ENCODE peak calls at places on chromosomes 6 and 20, in ten cellular contexts. One of them, this sample, is unnamed.

GRCh38 chr6:168736039-168736438 is 295.1 kb downstream of the SMOC2 start:
- DNase-seq in foreskin fibroblast: no peak
- DNase-seq in GM06990: no peak
- DNase-seq in transverse colon: no peak
- DNase-seq in IMR-90: no peak
- DNase-seq in AG04450: no peak
- DNase-seq in CD8-positive, alpha-beta T cell: no peak
- DNase-seq in GM23338: no peak
- DNase-seq in neural progenitor cell: no peak
- DNase-seq in cardiac muscle cell: no peak
- DNase-seq in this sample: no peak

GRCh38 chr20:38601216-38602184 is at the start of gene ARHGAP40:
- DNase-seq in AG04450: no peak
- DNase-seq in neural progenitor cell: peak
- DNase-seq in GM06990: no peak
- DNase-seq in IMR-90: no peak
- DNase-seq in cardiac muscle cell: no peak
- DNase-seq in transverse colon: peak
- DNase-seq in GM23338: peak
- DNase-seq in foreskin fibroblast: no peak
- DNase-seq in CD8-positive, alpha-beta T cell: no peak
- DNase-seq in this sample: peak

GRCh38 chr6:23413327-23414203 is 712.5 kb upstream of the NRSN1 start:
- DNase-seq in foreskin fibroblast: no peak
- DNase-seq in CD8-positive, alpha-beta T cell: no peak
- DNase-seq in neural progenitor cell: no peak
- DNase-seq in transverse colon: no peak
- DNase-seq in GM06990: no peak
- DNase-seq in IMR-90: peak
- DNase-seq in AG04450: peak
- DNase-seq in cardiac muscle cell: peak
- DNase-seq in GM23338: no peak
- DNase-seq in this sample: no peak

GRCh38 chr6:23414204-23414501 is 711.9 kb upstream of the NRSN1 start:
- DNase-seq in foreskin fibroblast: no peak
- DNase-seq in transverse colon: no peak
- DNase-seq in CD8-positive, alpha-beta T cell: no peak
- DNase-seq in neural progenitor cell: no peak
- DNase-seq in AG04450: peak
- DNase-seq in IMR-90: peak
- DNase-seq in GM06990: peak
- DNase-seq in cardiac muscle cell: peak
- DNase-seq in GM23338: peak
- DNase-seq in this sample: no peak

GRCh38 chr6:12866422-12867029 is 150.0 kb downstream of the PHACTR1 start:
- DNase-seq in cardiac muscle cell: no peak
- DNase-seq in transverse colon: no peak
- DNase-seq in CD8-positive, alpha-beta T cell: no peak
- DNase-seq in GM06990: no peak
- DNase-seq in neural progenitor cell: no peak
- DNase-seq in foreskin fibroblast: no peak
- DNase-seq in GM23338: no peak
- DNase-seq in AG04450: no peak
- DNase-seq in IMR-90: no peak
- DNase-seq in this sample: no peak

GRCh38 chr6:111478064-111478476 is 4.9 kb downstream of the REV3L start:
- DNase-seq in neural progenitor cell: no peak
- DNase-seq in CD8-positive, alpha-beta T cell: no peak
- DNase-seq in AG04450: no peak
- DNase-seq in GM06990: no peak
- DNase-seq in cardiac muscle cell: peak
- DNase-seq in foreskin fibroblast: no peak
- DNase-seq in transverse colon: no peak
- DNase-seq in GM23338: no peak
- DNase-seq in IMR-90: peak
- DNase-seq in this sample: no peak

GRCh38 chr6:9140861-9141534 is 705.7 kb upstream of the SLC35B3 start:
- DNase-seq in cardiac muscle cell: no peak
- DNase-seq in CD8-positive, alpha-beta T cell: no peak
- DNase-seq in transverse colon: no peak
- DNase-seq in neural progenitor cell: no peak
- DNase-seq in IMR-90: peak
- DNase-seq in GM06990: no peak
- DNase-seq in foreskin fibroblast: peak
- DNase-seq in AG04450: no peak
- DNase-seq in GM23338: no peak
- DNase-seq in this sample: no peak

GRCh38 chr6:154766288-154766687 is 33.1 kb downstream of the SCAF8 start:
- DNase-seq in IMR-90: no peak
- DNase-seq in GM23338: no peak
- DNase-seq in transverse colon: no peak
- DNase-seq in cardiac muscle cell: peak
- DNase-seq in GM06990: no peak
- DNase-seq in CD8-positive, alpha-beta T cell: no peak
- DNase-seq in foreskin fibroblast: no peak
- DNase-seq in AG04450: no peak
- DNase-seq in neural progenitor cell: no peak
- DNase-seq in this sample: no peak

GRCh38 chr6:149483849-149484635 is 772 bp downstream of the ZC3H12D start:
- DNase-seq in GM06990: no peak
- DNase-seq in IMR-90: no peak
- DNase-seq in cardiac muscle cell: no peak
- DNase-seq in neural progenitor cell: no peak
- DNase-seq in CD8-positive, alpha-beta T cell: no peak
- DNase-seq in transverse colon: no peak
- DNase-seq in AG04450: no peak
- DNase-seq in foreskin fibroblast: no peak
- DNase-seq in GM23338: no peak
- DNase-seq in this sample: no peak

GRCh38 chr6:70717038-70717801 is 49.5 kb downstream of the SMAP1 start:
- DNase-seq in foreskin fibroblast: no peak
- DNase-seq in AG04450: no peak
- DNase-seq in IMR-90: no peak
- DNase-seq in CD8-positive, alpha-beta T cell: no peak
- DNase-seq in GM23338: no peak
- DNase-seq in neural progenitor cell: no peak
- DNase-seq in cardiac muscle cell: no peak
- DNase-seq in GM06990: peak
- DNase-seq in transverse colon: no peak
- DNase-seq in this sample: no peak

GRCh38 chr6:161029195-161029809 is 37.7 kb downstream of the MAP3K4 start:
- DNase-seq in transverse colon: no peak
- DNase-seq in foreskin fibroblast: peak
- DNase-seq in GM23338: no peak
- DNase-seq in AG04450: peak
- DNase-seq in GM06990: peak
- DNase-seq in IMR-90: peak
- DNase-seq in neural progenitor cell: no peak
- DNase-seq in CD8-positive, alpha-beta T cell: no peak
- DNase-seq in cardiac muscle cell: peak
- DNase-seq in this sample: no peak

GRCh38 chr6:98634569-98634968 is 199.8 kb upstream of the POU3F2 start:
- DNase-seq in transverse colon: no peak
- DNase-seq in AG04450: no peak
- DNase-seq in GM23338: peak
- DNase-seq in cardiac muscle cell: no peak
- DNase-seq in GM06990: no peak
- DNase-seq in IMR-90: no peak
- DNase-seq in neural progenitor cell: peak
- DNase-seq in foreskin fibroblast: no peak
- DNase-seq in CD8-positive, alpha-beta T cell: no peak
- DNase-seq in this sample: no peak

GRCh38 chr6:111580826-111581505 is 24.7 kb downstream of the TRAF3IP2 start:
- DNase-seq in cardiac muscle cell: peak
- DNase-seq in transverse colon: no peak
- DNase-seq in GM06990: no peak
- DNase-seq in GM23338: peak
- DNase-seq in IMR-90: peak
- DNase-seq in neural progenitor cell: no peak
- DNase-seq in foreskin fibroblast: no peak
- DNase-seq in CD8-positive, alpha-beta T cell: no peak
- DNase-seq in AG04450: no peak
- DNase-seq in this sample: no peak

GRCh38 chr6:17454316-17455005 is 61.1 kb downstream of the CAP2 start:
- DNase-seq in neural progenitor cell: no peak
- DNase-seq in GM06990: no peak
- DNase-seq in AG04450: peak
- DNase-seq in foreskin fibroblast: peak
- DNase-seq in CD8-positive, alpha-beta T cell: no peak
- DNase-seq in GM23338: no peak
- DNase-seq in transverse colon: no peak
- DNase-seq in IMR-90: peak
- DNase-seq in cardiac muscle cell: peak
- DNase-seq in this sample: no peak

GRCh38 chr6:100475554-100476325 is 11.0 kb upstream of the SIM1 start:
- DNase-seq in neural progenitor cell: no peak
- DNase-seq in GM06990: no peak
- DNase-seq in IMR-90: peak
- DNase-seq in foreskin fibroblast: no peak
- DNase-seq in CD8-positive, alpha-beta T cell: no peak
- DNase-seq in AG04450: no peak
- DNase-seq in transverse colon: no peak
- DNase-seq in GM23338: no peak
- DNase-seq in cardiac muscle cell: no peak
- DNase-seq in this sample: no peak

GRCh38 chr6:1475169-1475568 is 85.8 kb downstream of the FOXF2 start:
- DNase-seq in transverse colon: no peak
- DNase-seq in GM23338: no peak
- DNase-seq in foreskin fibroblast: no peak
- DNase-seq in cardiac muscle cell: no peak
- DNase-seq in neural progenitor cell: no peak
- DNase-seq in AG04450: no peak
- DNase-seq in CD8-positive, alpha-beta T cell: no peak
- DNase-seq in GM06990: no peak
- DNase-seq in IMR-90: no peak
- DNase-seq in this sample: no peak

GRCh38 chr6:1472643-1473042 is 83.3 kb downstream of the FOXF2 start:
- DNase-seq in GM23338: no peak
- DNase-seq in transverse colon: no peak
- DNase-seq in IMR-90: no peak
- DNase-seq in GM06990: no peak
- DNase-seq in cardiac muscle cell: no peak
- DNase-seq in foreskin fibroblast: no peak
- DNase-seq in CD8-positive, alpha-beta T cell: no peak
- DNase-seq in AG04450: no peak
- DNase-seq in neural progenitor cell: no peak
- DNase-seq in this sample: no peak

GRCh38 chr6:1473166-1473565 is 83.8 kb downstream of the FOXF2 start:
- DNase-seq in GM06990: no peak
- DNase-seq in IMR-90: no peak
- DNase-seq in transverse colon: no peak
- DNase-seq in GM23338: peak
- DNase-seq in AG04450: no peak
- DNase-seq in cardiac muscle cell: no peak
- DNase-seq in neural progenitor cell: no peak
- DNase-seq in CD8-positive, alpha-beta T cell: no peak
- DNase-seq in foreskin fibroblast: no peak
- DNase-seq in this sample: no peak

GRCh38 chr6:1473598-1473997 is 84.2 kb downstream of the FOXF2 start:
- DNase-seq in GM06990: no peak
- DNase-seq in cardiac muscle cell: peak
- DNase-seq in transverse colon: no peak
- DNase-seq in IMR-90: no peak
- DNase-seq in neural progenitor cell: no peak
- DNase-seq in CD8-positive, alpha-beta T cell: no peak
- DNase-seq in foreskin fibroblast: no peak
- DNase-seq in AG04450: no peak
- DNase-seq in GM23338: no peak
- DNase-seq in this sample: no peak

GRCh38 chr6:1474205-1474604 is 84.8 kb downstream of the FOXF2 start:
- DNase-seq in CD8-positive, alpha-beta T cell: no peak
- DNase-seq in foreskin fibroblast: no peak
- DNase-seq in AG04450: no peak
- DNase-seq in neural progenitor cell: no peak
- DNase-seq in GM06990: no peak
- DNase-seq in GM23338: peak
- DNase-seq in transverse colon: no peak
- DNase-seq in cardiac muscle cell: no peak
- DNase-seq in IMR-90: no peak
- DNase-seq in this sample: no peak
- TF ChIP-seq CTCF in CD8-positive, alpha-beta T cell: no peak
- TF ChIP-seq CTCF in foreskin fibroblast: no peak
- TF ChIP-seq CTCF in AG04450: no peak
- TF ChIP-seq CTCF in neural progenitor cell: no peak
- TF ChIP-seq CTCF in GM06990: no peak
- TF ChIP-seq CTCF in GM23338: peak
- TF ChIP-seq CTCF in transverse colon: no peak
- TF ChIP-seq CTCF in cardiac muscle cell: no peak
- TF ChIP-seq CTCF in IMR-90: no peak
- TF ChIP-seq CTCF in this sample: no peak

GRCh38 chr6:126252154-126252553 is 87.8 kb upstream of the CENPW start:
- DNase-seq in cardiac muscle cell: no peak
- DNase-seq in GM06990: no peak
- DNase-seq in AG04450: no peak
- DNase-seq in foreskin fibroblast: no peak
- DNase-seq in IMR-90: no peak
- DNase-seq in CD8-positive, alpha-beta T cell: no peak
- DNase-seq in GM23338: peak
- DNase-seq in transverse colon: no peak
- DNase-seq in neural progenitor cell: peak
- DNase-seq in this sample: no peak
- TF ChIP-seq CTCF in cardiac muscle cell: no peak
- TF ChIP-seq CTCF in GM06990: peak
- TF ChIP-seq CTCF in AG04450: no peak
- TF ChIP-seq CTCF in foreskin fibroblast: no peak
- TF ChIP-seq CTCF in IMR-90: no peak
- TF ChIP-seq CTCF in CD8-positive, alpha-beta T cell: no peak
- TF ChIP-seq CTCF in GM23338: peak
- TF ChIP-seq CTCF in transverse colon: no peak
- TF ChIP-seq CTCF in neural progenitor cell: peak
- TF ChIP-seq CTCF in this sample: no peak

DNA sequence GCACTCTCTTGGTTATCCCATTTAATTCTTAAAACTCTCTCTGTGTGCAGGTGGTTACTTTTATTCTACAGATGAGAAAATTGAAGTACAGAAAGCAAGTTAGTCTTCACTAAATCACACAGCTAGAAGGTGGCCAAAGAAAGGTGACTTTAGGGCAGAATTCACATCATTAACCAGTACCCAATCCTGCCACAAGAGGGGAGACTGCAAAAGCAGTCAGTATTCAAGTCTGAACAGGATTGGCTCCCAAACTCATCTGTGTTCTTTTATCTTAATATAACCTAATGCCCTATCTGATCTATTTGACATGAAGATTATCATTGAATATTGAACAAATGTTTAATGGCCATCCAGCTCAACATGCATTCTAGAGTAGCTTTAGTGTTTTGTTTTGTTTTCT is 225.3 kb upstream of the FAM83B start:
- DNase-seq in cardiac muscle cell: no peak
- DNase-seq in AG04450: no peak
- DNase-seq in CD8-positive, alpha-beta T cell: no peak
- DNase-seq in GM23338: peak
- DNase-seq in neural progenitor cell: peak
- DNase-seq in IMR-90: no peak
- DNase-seq in foreskin fibroblast: no peak
- DNase-seq in GM06990: no peak
- DNase-seq in transverse colon: no peak
- DNase-seq in this sample: no peak
- TF ChIP-seq CTCF in cardiac muscle cell: no peak
- TF ChIP-seq CTCF in AG04450: peak
- TF ChIP-seq CTCF in CD8-positive, alpha-beta T cell: no peak
- TF ChIP-seq CTCF in GM23338: peak
- TF ChIP-seq CTCF in neural progenitor cell: peak
- TF ChIP-seq CTCF in IMR-90: peak
- TF ChIP-seq CTCF in foreskin fibroblast: peak
- TF ChIP-seq CTCF in GM06990: peak
- TF ChIP-seq CTCF in transverse colon: peak
- TF ChIP-seq CTCF in this sample: peak

GRCh38 chr6:104789770-104790190 is 69.9 kb downstream of the HACE1 start:
- DNase-seq in GM06990: peak
- DNase-seq in neural progenitor cell: no peak
- DNase-seq in transverse colon: no peak
- DNase-seq in CD8-positive, alpha-beta T cell: no peak
- DNase-seq in cardiac muscle cell: peak
- DNase-seq in foreskin fibroblast: peak
- DNase-seq in AG04450: peak
- DNase-seq in GM23338: peak
- DNase-seq in IMR-90: peak
- DNase-seq in this sample: no peak
- TF ChIP-seq CTCF in GM06990: peak
- TF ChIP-seq CTCF in neural progenitor cell: peak
- TF ChIP-seq CTCF in transverse colon: peak
- TF ChIP-seq CTCF in CD8-positive, alpha-beta T cell: peak
- TF ChIP-seq CTCF in cardiac muscle cell: peak
- TF ChIP-seq CTCF in foreskin fibroblast: no peak
- TF ChIP-seq CTCF in AG04450: peak
- TF ChIP-seq CTCF in GM23338: peak
- TF ChIP-seq CTCF in IMR-90: peak
- TF ChIP-seq CTCF in this sample: peak